ENCODE peak calls at places on chromosomes 13 and 19, in nine cellular contexts. C is fibroblast of lung; M is pancreas; Q is MG63; N is aorta; P is naive thymus-derived CD4-positive, alpha-beta T cell; K is mammary epithelial cell; Z is upper lobe of right lung; U is gastrocnemius medialis. J is an unnamed sample.
A peak's percentile ranks its signal among the peaks of the same experiment; 100 is the strongest.

GRCh38 chr13:20369886-20370361 is 137.8 kb upstream of the GJB6 start:
- DNase-seq in K (no peak), U (no peak), M (no peak), C (no peak), Z (no peak), N (no peak), Q (no peak), P (no peak), J (no peak)

GRCh38 chr19:3176715-3177501 is 1.7 kb upstream of the S1PR4 start:
- DNase-seq in K (peak; percentile 94), Q (peak; percentile 69), C (peak; percentile 33), P (peak; percentile 50), M (no peak), N (no peak), U (no peak), Z (peak; percentile 87), J (peak; percentile 59)

GRCh38 chr13:25172303-25172630 is 179 bp upstream of the AMER2 start:
- DNase-seq in Q (no peak), K (no peak), M (no peak), Z (no peak), N (no peak), C (no peak), P (no peak), U (no peak), J (no peak)

GRCh38 chr13:110062077-110062776 is 244.7 kb downstream of the COL4A1 start:
- DNase-seq in Q (peak; percentile 77), K (peak; percentile 63), M (no peak), N (no peak), U (no peak), Z (no peak), P (no peak), C (no peak), J (no peak)

GRCh38 chr13:74978596-74978995 is 503.4 kb downstream of the TBC1D4 start:
- DNase-seq in P (no peak), Z (no peak), U (no peak), Q (no peak), K (peak; percentile 20), C (no peak), M (no peak), N (no peak), J (peak; percentile 2)

GRCh38 chr19:33438016-33438671 is 64.6 kb downstream of the CEBPG start:
- DNase-seq in Z (peak; percentile 47), K (no peak), C (no peak), U (no peak), M (peak; percentile 47), Q (peak; percentile 20), N (peak; percentile 40), P (no peak), J (peak; percentile 52)

GRCh38 chr19:4059931-4060620 is 6.6 kb downstream of the ZBTB7A start:
- DNase-seq in U (no peak), M (peak; percentile 70), N (no peak), C (no peak), Z (peak; percentile 84), P (no peak), Q (no peak), K (peak; percentile 83), J (peak; percentile 77)

GRCh38 chr13:85990397-85990796 is 191.2 kb upstream of the SLITRK6 start:
- DNase-seq in Q (no peak), P (no peak), M (no peak), U (no peak), N (no peak), Z (no peak), C (no peak), K (no peak), J (no peak)

GRCh38 chr19:31110331-31110730 is 238.9 kb downstream of the TSHZ3 start:
- DNase-seq in U (no peak), M (no peak), P (no peak), C (peak; percentile 63), Z (no peak), Q (peak; percentile 53), N (peak; percentile 56), K (peak; percentile 27), J (peak; percentile 50)

GRCh38 chr13:37540228-37540627 is 58.3 kb downstream of the POSTN start:
- DNase-seq in Z (no peak), U (no peak), Q (peak; percentile 30), M (no peak), N (no peak), P (no peak), C (peak; percentile 72), K (peak; percentile 20), J (no peak)

GRCh38 chr13:65856464-65856863 is 1373.7 kb downstream of the PCDH9 start:
- DNase-seq in Q (no peak), K (no peak), P (no peak), N (no peak), Z (no peak), M (no peak), U (no peak), C (peak; percentile 85), J (no peak)

GRCh38 chr13:26540319-26540718 is 17.2 kb upstream of the WASF3 start:
- DNase-seq in K (no peak), N (no peak), Q (peak; percentile 57), U (no peak), P (no peak), C (no peak), Z (no peak), M (no peak), J (no peak)

DNA sequence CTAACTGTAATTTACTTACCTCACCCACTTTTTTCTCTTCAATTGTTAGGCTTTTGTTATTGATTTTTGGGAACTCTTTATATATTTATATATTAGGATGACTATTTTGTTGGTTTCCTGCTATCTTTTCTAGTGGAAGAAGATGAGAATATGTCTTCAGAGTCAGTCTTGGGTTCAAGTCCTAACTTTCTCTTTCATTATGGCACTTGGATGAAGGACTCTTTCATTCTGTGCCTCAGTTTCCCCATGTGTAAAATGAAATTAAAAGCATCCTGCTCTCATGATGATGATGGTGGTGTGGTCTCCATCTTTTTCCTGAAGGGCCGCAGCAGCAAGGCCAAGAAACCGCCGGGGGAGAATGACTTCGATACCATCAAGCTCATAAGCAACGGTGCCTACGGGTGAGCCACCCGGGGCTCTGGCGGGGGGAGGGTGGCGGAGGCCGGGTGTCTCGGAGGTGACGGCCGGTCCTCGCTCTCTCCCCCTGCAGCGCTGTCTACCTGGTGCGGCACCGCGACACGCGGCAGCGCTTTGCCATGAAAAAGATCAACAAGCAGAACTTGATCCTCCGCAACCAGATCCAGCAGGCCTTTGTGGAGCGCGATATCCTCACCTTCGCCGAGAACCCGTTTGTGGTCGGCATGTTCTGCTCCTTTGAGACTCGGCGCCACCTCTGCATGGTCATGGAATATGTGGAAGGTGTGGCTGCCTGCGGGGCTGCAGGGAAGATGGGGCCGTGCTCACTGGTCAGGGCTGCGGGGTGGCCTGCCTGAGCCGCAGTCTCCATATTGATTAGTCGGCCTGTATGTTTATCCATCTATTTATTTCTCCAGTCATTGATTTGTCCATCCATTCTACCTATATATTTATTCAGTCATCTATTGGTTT is 20.0 kb downstream of the MAST1 start:
- DNase-seq in Q (no peak), K (no peak), P (no peak), M (no peak), Z (no peak), U (no peak), C (no peak), N (no peak), J (peak; percentile 37)
- H3K4me3 ChIP-seq in Q (no peak overlapping the region), K (no peak overlapping the region), P (no peak overlapping the region), M (no peak overlapping the region), Z (no peak overlapping the region), U (no peak overlapping the region), C (no peak overlapping the region), N (no peak overlapping the region), J (no peak overlapping the region)

GRCh38 chr19:16148443-16149045 is 5.1 kb downstream of the HSH2D start:
- DNase-seq in U (no peak), M (no peak), P (no peak), N (no peak), Z (no peak), C (no peak), Q (no peak), K (no peak), J (no peak)
- H3K36me3 ChIP-seq in U (no peaks in the 10 kb centered on the region), M (peaks cover 25% of the 10 kb centered on the region), P (peaks cover 5% of the 10 kb centered on the region), N (no peaks in the 10 kb centered on the region), Z (no peaks in the 10 kb centered on the region), C (no peaks in the 10 kb centered on the region), Q (no peaks in the 10 kb centered on the region), K (no peaks in the 10 kb centered on the region), J (no peaks in the 10 kb centered on the region)

GRCh38 chr13:43368003-43368402 is 344.6 kb downstream of the DNAJC15 start:
- DNase-seq in U (no peak), C (peak; percentile 15), Q (peak; percentile 36), Z (no peak), M (no peak), N (no peak), K (no peak), P (no peak), J (no peak)
- H3K4me3 ChIP-seq in U (peak overlapping the region; percentile 37), C (peak overlapping the region; percentile 14), Q (peak overlapping the region; percentile 1), Z (peak overlapping the region; percentile 27), M (no peak overlapping the region), N (peak overlapping the region; percentile 22), K (no peak overlapping the region), P (peak overlapping the region; percentile 58), J (no peak overlapping the region)

DNA sequence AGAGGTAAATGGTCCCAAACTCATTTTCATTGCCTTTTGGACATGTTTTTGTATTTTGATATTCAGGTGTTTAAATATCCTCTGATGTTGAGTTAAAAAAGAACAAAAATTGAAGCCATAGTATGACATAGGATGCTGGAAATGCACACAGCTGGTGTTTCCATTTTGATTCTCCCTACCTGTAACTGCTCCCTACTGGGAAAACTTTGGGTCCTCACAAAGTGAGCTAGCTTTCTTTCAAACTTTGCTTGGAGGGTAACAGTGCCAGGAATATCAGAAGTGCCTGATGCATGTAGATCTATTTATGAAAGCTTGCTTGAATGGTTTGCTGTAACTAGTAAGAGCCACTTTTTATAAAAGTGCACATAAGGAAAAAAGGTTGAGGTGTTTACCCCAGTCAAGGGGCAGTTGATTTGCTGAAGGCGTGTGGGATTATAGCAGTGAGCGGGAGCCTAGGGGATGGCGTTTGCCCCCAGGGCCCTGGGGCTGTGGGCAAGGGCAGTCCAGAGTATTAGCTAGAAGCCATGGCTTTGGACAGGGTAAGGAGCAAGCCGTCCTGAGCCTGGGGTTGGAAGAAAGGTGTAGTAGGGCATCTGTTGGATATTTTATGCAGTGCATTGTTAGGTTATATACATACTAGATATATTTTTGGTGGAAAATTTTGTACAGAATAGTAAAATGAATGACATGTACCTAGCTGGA is 4.3 kb downstream of the RPS9 start:
- DNase-seq in K (no peak), C (no peak), Q (no peak), U (no peak), M (no peak), Z (no peak), N (no peak), P (no peak), J (peak; percentile 22)
- H3K36me3 ChIP-seq in K (peaks cover 48% of the 10 kb centered on the region), C (peaks cover 34% of the 10 kb centered on the region), Q (peaks cover 91% of the 10 kb centered on the region), U (peaks cover 63% of the 10 kb centered on the region), M (peaks cover 44% of the 10 kb centered on the region), Z (peaks cover 68% of the 10 kb centered on the region), N (peaks cover 9% of the 10 kb centered on the region), P (peaks cover 18% of the 10 kb centered on the region), J (peaks cover 55% of the 10 kb centered on the region)

DNA sequence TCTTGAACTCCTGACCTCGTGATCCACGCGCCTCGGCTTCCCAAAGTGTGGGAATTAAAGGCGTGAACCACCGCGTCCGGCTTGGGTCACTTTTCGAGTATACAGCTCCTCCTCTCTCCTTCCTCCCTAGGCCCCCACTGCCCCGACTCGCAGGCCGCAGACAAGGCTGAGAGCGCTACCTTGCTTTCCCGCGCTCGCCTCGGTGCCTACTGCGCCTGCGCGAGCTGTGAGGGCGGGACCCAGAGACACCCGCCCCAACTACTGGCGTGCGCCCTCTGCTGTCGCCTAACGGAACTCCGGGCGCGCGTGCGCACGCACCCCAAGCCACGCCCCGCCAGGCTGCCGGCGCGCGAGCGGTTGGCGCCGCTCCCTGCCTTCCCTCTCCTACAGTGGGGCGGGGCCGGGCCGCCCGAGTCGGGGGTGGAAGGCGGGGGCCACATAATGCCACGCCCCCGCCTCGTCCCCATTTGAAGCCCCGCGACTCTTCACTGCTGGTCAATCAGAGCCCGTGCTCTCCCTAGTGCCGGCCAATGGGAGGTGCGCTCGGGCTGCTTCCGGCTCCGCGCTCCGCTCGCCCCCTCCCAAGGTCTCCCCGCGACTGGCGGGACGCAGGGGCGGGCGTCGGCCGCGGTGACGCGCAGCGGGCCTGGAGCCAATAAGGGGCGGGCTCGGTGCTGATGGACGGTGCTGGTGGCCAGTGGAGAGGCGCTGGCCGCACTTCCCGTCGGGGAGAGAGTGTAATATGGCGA is at the start of gene RAB8A:
- DNase-seq in P (peak; percentile 98), Z (peak; percentile 100), U (peak; percentile 98), M (peak; percentile 100), N (peak; percentile 100), K (peak; percentile 99), C (peak; percentile 99), Q (peak; percentile 100), J (peak; percentile 100)
- H3K4me3 ChIP-seq in P (peak within 1 kb of the TSS; percentile 90), Z (peak within 1 kb of the TSS; percentile 73), U (peak within 1 kb of the TSS; percentile 89), M (peak within 1 kb of the TSS; percentile 76), N (peak within 1 kb of the TSS; percentile 94), K (peak within 1 kb of the TSS; percentile 85), C (peak within 1 kb of the TSS; percentile 97), Q (peak within 1 kb of the TSS; percentile 95), J (peak within 1 kb of the TSS; percentile 93)

J was measured in H7.